ENCODE peak calls at places on chromosome 15, in five cellular contexts. M, F, Z, U and N are unnamed samples.

GRCh38 chr15:64461577-64462162 is 1.3 kb downstream of the ZNF609 start:
- DNase-seq in M (peak), F (no peak), Z (no peak), U (peak), N (peak)

GRCh38 chr15:51917493-51917892 is 54.1 kb downstream of the LEO1 start:
- DNase-seq in M (no peak), F (peak), Z (peak), U (peak), N (peak)

GRCh38 chr15:64681424-64682024 is 93.9 kb downstream of the RBPMS2 start:
- DNase-seq in M (no peak), F (peak), Z (peak), U (peak), N (peak)

GRCh38 chr15:49247556-49248102 is 77.6 kb downstream of the GALK2 start:
- DNase-seq in M (no peak), F (no peak), Z (no peak), U (no peak), N (no peak)

GRCh38 chr15:70517194-70517590 is 246.2 kb downstream of the UACA start:
- DNase-seq in M (no peak), F (no peak), Z (no peak), U (no peak), N (no peak)

GRCh38 chr15:83928878-83929418 is 275.0 kb downstream of the ADAMTSL3 start:
- DNase-seq in M (no peak), F (no peak), Z (no peak), U (no peak), N (no peak)

GRCh38 chr15:82108489-82109078 is 62.8 kb upstream of the MEX3B start:
- DNase-seq in M (peak), F (peak), Z (peak), U (peak), N (peak)

GRCh38 chr15:58329781-58330467 is 101.9 kb upstream of the LIPC start:
- DNase-seq in M (no peak), F (no peak), Z (no peak), U (no peak), N (no peak)

GRCh38 chr15:59329570-59330350 is 42.9 kb downstream of the MYO1E start:
- DNase-seq in M (no peak), F (peak), Z (peak), U (peak), N (no peak)

GRCh38 chr15:59028387-59028955 is 41.0 kb downstream of the RNF111 start:
- DNase-seq in M (no peak), F (no peak), Z (no peak), U (no peak), N (no peak)

GRCh38 chr15:73950479-73951043 is 24.3 kb downstream of the LOXL1 start:
- DNase-seq in M (no peak), F (no peak), Z (no peak), U (no peak), N (no peak)

GRCh38 chr15:84586641-84587160 is 14.1 kb upstream of the ZSCAN2 start:
- DNase-seq in M (no peak), F (no peak), Z (no peak), U (no peak), N (no peak)

GRCh38 chr15:92288755-92289154 is 104.9 kb upstream of the ST8SIA2 start:
- DNase-seq in M (no peak), F (no peak), Z (no peak), U (no peak), N (no peak)

GRCh38 chr15:67063689-67064606 is 1.5 kb upstream of the SMAD3 start:
- DNase-seq in M (no peak), F (peak), Z (no peak), U (no peak), N (no peak)

GRCh38 chr15:33963831-33964664 is 4.2 kb upstream of the CHRM5 start:
- DNase-seq in M (no peak), F (peak), Z (peak), U (peak), N (peak)

GRCh38 chr15:39139431-39140059 is 441.3 kb upstream of the THBS1 start:
- DNase-seq in M (no peak), F (no peak), Z (no peak), U (no peak), N (no peak)

GRCh38 chr15:85296615-85297402 is 83.6 kb upstream of the AKAP13 start:
- DNase-seq in M (peak), F (peak), Z (peak), U (peak), N (peak)

GRCh38 chr15:62099171-62099601 is 32.4 kb downstream of the C2CD4A start:
- DNase-seq in M (no peak), F (no peak), Z (no peak), U (no peak), N (peak)

GRCh38 chr15:78090422-78090821 is 1.9 kb upstream of the SH2D7 start:
- DNase-seq in M (no peak), F (no peak), Z (no peak), U (no peak), N (no peak)

GRCh38 chr15:47542312-47543094 is 174.8 kb upstream of the SEMA6D start:
- DNase-seq in M (no peak), F (no peak), Z (no peak), U (no peak), N (no peak)

GRCh38 chr15:69465253-69465652 is 12.6 kb downstream of the RPLP1 start:
- DNase-seq in M (no peak), F (no peak), Z (no peak), U (no peak), N (no peak)

GRCh38 chr15:45402955-45403892 is 24.9 kb upstream of the GATM start:
- DNase-seq in M (peak), F (peak), Z (peak), U (peak), N (peak)

GRCh38 chr15:49675051-49675450 is 54.2 kb downstream of the DTWD1 start:
- DNase-seq in M (no peak), F (peak), Z (peak), U (peak), N (no peak)

GRCh38 chr15:36688310-36689102 is 109.1 kb downstream of the CDIN1 start:
- DNase-seq in M (no peak), F (no peak), Z (peak), U (no peak), N (peak)